ENCODE peak calls at places on chromosome 5, in five cellular contexts. G, Z, V, A and R are unnamed samples.

GRCh38 chr5:149152317-149152746 is 11.0 kb downstream of the ABLIM3 start:
- DNase-seq in G (no peak), Z (no peak), A (no peak), V (no peak), R (no peak)

GRCh38 chr5:158388018-158388417 is 529.1 kb upstream of the CLINT1 start:
- DNase-seq in A (no peak), G (no peak), V (no peak), Z (no peak), R (no peak)

GRCh38 chr5:31232273-31232888 is 38.9 kb downstream of the CDH6 start:
- DNase-seq in A (peak), Z (peak), V (no peak), G (no peak), R (peak)

GRCh38 chr5:56703962-56704361 is 111.4 kb upstream of the MAP3K1 start:
- DNase-seq in Z (no peak), V (no peak), A (no peak), G (no peak), R (no peak)

GRCh38 chr5:73273379-73274050 is 100.5 kb downstream of the TMEM174 start:
- DNase-seq in V (no peak), Z (no peak), G (no peak), A (no peak), R (no peak)

GRCh38 chr5:64796301-64796700 is 27.6 kb downstream of the CWC27 start:
- DNase-seq in A (no peak), Z (no peak), V (no peak), G (no peak), R (no peak)

GRCh38 chr5:54514269-54514668 is 3.3 kb upstream of the SNX18 start:
- DNase-seq in Z (no peak), G (no peak), A (no peak), V (no peak), R (no peak)

GRCh38 chr5:34410411-34411139 is 245.6 kb upstream of the RAI14 start:
- DNase-seq in V (no peak), Z (peak), G (no peak), A (no peak), R (peak)

GRCh38 chr5:81657386-81657785 is 93.5 kb downstream of the SSBP2 start:
- DNase-seq in G (no peak), A (no peak), Z (no peak), V (no peak), R (no peak)

GRCh38 chr5:163503106-163504090 is 2.0 kb upstream of the MAT2B start:
- DNase-seq in V (peak), Z (peak), A (peak), G (no peak), R (peak)

GRCh38 chr5:3344671-3345070 is 251.0 kb upstream of the IRX1 start:
- DNase-seq in A (no peak), G (no peak), V (no peak), Z (no peak), R (no peak)

GRCh38 chr5:68395844-68396523 is 180.4 kb downstream of the PIK3R1 start:
- DNase-seq in G (no peak), A (no peak), Z (no peak), V (no peak), R (no peak)